ENCODE peak calls at places on chromosomes 3 and 15, in nine cellular contexts. M, F, G, N, K, L, Z, Y and A are unnamed samples.

GRCh38 chr3:41159581-41160189 is 39.6 kb upstream of the CTNNB1 start:
- DNase-seq in N (no peak), F (no peak), K (no peak), Z (no peak), G (no peak), L (no peak), Y (no peak), M (no peak), A (no peak)

GRCh38 chr3:46089237-46090011 is 62.1 kb upstream of the XCR1 start:
- DNase-seq in F (no peak), M (no peak), K (peak; percentile 92), Z (peak; percentile 71), N (no peak), L (peak; percentile 91), Y (peak; percentile 58), G (no peak), A (no peak)

GRCh38 chr3:13346481-13347389 is 73.4 kb downstream of the NUP210 start:
- DNase-seq in N (no peak), M (no peak), G (no peak), L (no peak), F (no peak), Y (peak; percentile 36), Z (no peak), K (no peak), A (peak; percentile 28)

GRCh38 chr15:66505430-66505811 is 295 bp downstream of the ZWILCH start:
- DNase-seq in K (peak; percentile 31), G (no peak), F (peak; percentile 15), Z (no peak), L (peak; percentile 75), Y (no peak), M (no peak), N (no peak), A (peak; percentile 85)

GRCh38 chr3:111068574-111068973 is 3.0 kb upstream of the NECTIN3 start:
- DNase-seq in N (no peak), F (no peak), Z (no peak), Y (no peak), K (no peak), G (no peak), M (no peak), L (no peak), A (no peak)

GRCh38 chr3:186839874-186840641 is 2.5 kb upstream of the ADIPOQ start:
- DNase-seq in F (no peak), N (no peak), G (no peak), K (peak; percentile 93), M (no peak), Y (no peak), L (no peak), Z (peak; percentile 61), A (peak; percentile 22)

GRCh38 chr15:56948766-56949105 is 30.3 kb downstream of the TCF12 start:
- DNase-seq in F (no peak), Z (no peak), G (no peak), M (no peak), L (no peak), Y (no peak), N (no peak), K (no peak), A (no peak)

GRCh38 chr3:114362815-114363214 is 69.0 kb downstream of the TIGIT start:
- DNase-seq in F (peak; percentile 21), K (peak; percentile 62), M (no peak), G (no peak), Y (no peak), L (no peak), N (peak; percentile 4), Z (peak; percentile 55), A (peak; percentile 28)

GRCh38 chr15:74200394-74200793 is 2.2 kb downstream of the STRA6 start:
- DNase-seq in Z (peak; percentile 88), L (no peak), G (no peak), N (peak; percentile 60), F (no peak), Y (peak; percentile 63), M (no peak), K (peak; percentile 80), A (no peak)